ENCODE peak calls at places on chromosomes 4 and X, in four cellular contexts. One of them, this sample, is unnamed.

GRCh38 chr4:1294424-1294823 is 4.7 kb downstream of the MAEA start:
- DNase-seq in caudate nucleus: no peak
- DNase-seq in hepatocyte: no peak
- DNase-seq in psoas muscle: no peak
- DNase-seq in this sample: no peak

GRCh38 chrX:145405012-145405411 is 157.7 kb downstream of the SPANXN1 start:
- DNase-seq in hepatocyte: peak; percentile 50
- DNase-seq in psoas muscle: no peak
- DNase-seq in caudate nucleus: no peak
- DNase-seq in this sample: no peak

GRCh38 chrX:80812176-80812575 is 2.5 kb upstream of the BRWD3 start:
- DNase-seq in caudate nucleus: no peak
- DNase-seq in psoas muscle: no peak
- DNase-seq in hepatocyte: peak; percentile 20
- DNase-seq in this sample: peak; percentile 49

GRCh38 chrX:16992902-16993301 is 46.4 kb downstream of the REPS2 start:
- DNase-seq in psoas muscle: no peak
- DNase-seq in caudate nucleus: no peak
- DNase-seq in hepatocyte: peak; percentile 16
- DNase-seq in this sample: no peak

GRCh38 chr4:78057135-78057599 is at the start of gene FRAS1:
- DNase-seq in psoas muscle: peak; percentile 19
- DNase-seq in caudate nucleus: no peak
- DNase-seq in hepatocyte: peak; percentile 79
- DNase-seq in this sample: peak; percentile 45

GRCh38 chrX:115367956-115368355 is 78.4 kb downstream of the LUZP4 start:
- DNase-seq in caudate nucleus: no peak
- DNase-seq in psoas muscle: no peak
- DNase-seq in hepatocyte: no peak
- DNase-seq in this sample: no peak

GRCh38 chrX:20463296-20464075 is 196.8 kb upstream of the RPS6KA3 start:
- DNase-seq in hepatocyte: no peak
- DNase-seq in caudate nucleus: no peak
- DNase-seq in psoas muscle: no peak
- DNase-seq in this sample: no peak

GRCh38 chrX:46994096-46994495 is 81.9 kb downstream of the JADE3 start:
- DNase-seq in caudate nucleus: peak; percentile 14
- DNase-seq in psoas muscle: no peak
- DNase-seq in hepatocyte: no peak
- DNase-seq in this sample: no peak

DNA sequence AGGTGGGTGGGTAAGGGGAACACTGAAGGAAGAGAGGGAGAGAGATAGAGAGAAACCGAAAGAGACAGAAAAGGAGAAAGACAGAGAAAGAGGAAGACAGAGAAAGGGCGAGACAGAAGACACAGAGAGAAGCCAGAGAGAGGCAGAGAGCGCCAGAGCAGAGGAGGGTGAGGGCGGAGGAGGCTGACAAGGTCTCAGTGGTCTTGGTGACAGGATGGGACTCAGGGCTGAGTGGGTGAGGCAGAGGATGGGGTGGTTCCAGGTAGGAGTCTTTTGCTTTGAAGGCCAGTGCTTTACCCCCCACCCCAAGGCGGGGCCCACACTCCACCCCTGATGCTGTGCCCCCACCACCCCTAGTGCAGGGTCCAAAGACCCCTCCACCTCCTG is 1.1 kb downstream of the IQSEC2 start:
- DNase-seq in caudate nucleus: no peak
- DNase-seq in hepatocyte: no peak
- DNase-seq in psoas muscle: no peak
- DNase-seq in this sample: no peak
- H3K27ac ChIP-seq in caudate nucleus: no peak overlapping the region
- H3K27ac ChIP-seq in hepatocyte: no peak overlapping the region
- H3K27ac ChIP-seq in psoas muscle: peak overlapping the region; percentile 85
- H3K27ac ChIP-seq in this sample: no peak overlapping the region

GRCh38 chrX:56233100-56233499 is 944 bp downstream of the KLF8 start:
- DNase-seq in hepatocyte: peak; percentile 12
- DNase-seq in caudate nucleus: no peak
- DNase-seq in psoas muscle: no peak
- DNase-seq in this sample: no peak

GRCh38 chrX:56228914-56229313 is 3.2 kb upstream of the KLF8 start:
- DNase-seq in psoas muscle: no peak
- DNase-seq in hepatocyte: no peak
- DNase-seq in caudate nucleus: no peak
- DNase-seq in this sample: no peak

GRCh38 chrX:56233682-56234081 is 1.5 kb downstream of the KLF8 start:
- DNase-seq in psoas muscle: peak; percentile 49
- DNase-seq in caudate nucleus: no peak
- DNase-seq in hepatocyte: peak; percentile 50
- DNase-seq in this sample: peak; percentile 76

GRCh38 chrX:56232221-56233082 is at the start of gene KLF8:
- DNase-seq in caudate nucleus: no peak
- DNase-seq in psoas muscle: peak; percentile 33
- DNase-seq in hepatocyte: peak; percentile 58
- DNase-seq in this sample: peak; percentile 69

DNA sequence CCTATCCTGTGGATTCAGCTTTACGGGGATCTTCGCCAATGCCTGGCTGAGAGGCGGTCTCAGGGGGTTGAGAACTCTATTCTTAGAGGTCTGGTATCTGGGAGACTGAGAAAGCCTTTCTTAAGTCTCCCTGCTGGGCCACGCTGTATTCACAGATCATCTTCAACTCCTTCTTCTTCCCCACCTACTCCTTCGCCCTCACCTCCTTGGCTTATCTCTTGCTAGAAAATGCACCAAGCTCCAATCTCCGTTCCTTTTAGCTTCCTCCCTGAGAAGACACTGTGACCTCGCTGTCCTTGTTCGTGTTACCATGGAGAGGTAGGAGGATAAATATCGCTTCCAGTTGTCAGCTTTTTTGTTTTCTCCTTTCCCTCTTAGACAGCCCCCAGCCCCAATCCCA is 450 bp upstream of the KLF8 start:
- DNase-seq in psoas muscle: no peak
- DNase-seq in caudate nucleus: no peak
- DNase-seq in hepatocyte: no peak
- DNase-seq in this sample: no peak
- H3K27ac ChIP-seq in psoas muscle: peak overlapping the region; percentile 68
- H3K27ac ChIP-seq in caudate nucleus: peak overlapping the region; percentile 56
- H3K27ac ChIP-seq in hepatocyte: no peak overlapping the region
- H3K27ac ChIP-seq in this sample: no peak overlapping the region

DNA sequence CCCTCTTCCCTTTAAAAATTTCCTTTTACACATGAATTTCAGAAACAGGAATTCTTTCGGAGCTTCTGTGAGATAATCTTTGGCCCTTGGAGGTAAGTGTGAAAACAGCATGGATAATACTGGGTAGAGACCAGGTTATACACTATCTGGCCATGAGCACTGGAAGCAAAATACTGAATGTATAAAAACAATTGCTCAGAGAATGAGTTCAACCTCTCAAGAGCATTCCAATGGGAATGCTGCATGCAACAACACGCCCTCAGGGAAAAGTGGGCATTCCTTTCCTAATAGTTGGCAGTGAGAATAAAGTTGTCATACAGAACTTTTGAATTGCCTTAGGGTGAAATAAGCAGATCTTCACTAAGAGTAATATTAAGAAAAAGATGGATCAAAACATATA is 574.8 kb upstream of the DIPK2B start:
- DNase-seq in psoas muscle: no peak
- DNase-seq in hepatocyte: no peak
- DNase-seq in caudate nucleus: no peak
- DNase-seq in this sample: no peak
- H3K27ac ChIP-seq in psoas muscle: no peak overlapping the region
- H3K27ac ChIP-seq in hepatocyte: no peak overlapping the region
- H3K27ac ChIP-seq in caudate nucleus: peak overlapping the region; percentile 12
- H3K27ac ChIP-seq in this sample: no peak overlapping the region

GRCh38 chr4:89247951-89248350 is 59.6 kb downstream of the GPRIN3 start:
- DNase-seq in caudate nucleus: no peak
- DNase-seq in hepatocyte: no peak
- DNase-seq in psoas muscle: no peak
- DNase-seq in this sample: no peak
- H3K27ac ChIP-seq in caudate nucleus: peak overlapping the region; percentile 13
- H3K27ac ChIP-seq in hepatocyte: no peak overlapping the region
- H3K27ac ChIP-seq in psoas muscle: no peak overlapping the region
- H3K27ac ChIP-seq in this sample: no peak overlapping the region

GRCh38 chrX:42951747-42952146 is 173.8 kb upstream of the PPP1R2C start:
- DNase-seq in psoas muscle: no peak
- DNase-seq in hepatocyte: no peak
- DNase-seq in caudate nucleus: no peak
- DNase-seq in this sample: no peak

GRCh38 chrX:42944381-42944998 is 166.5 kb upstream of the PPP1R2C start:
- DNase-seq in caudate nucleus: no peak
- DNase-seq in psoas muscle: no peak
- DNase-seq in hepatocyte: no peak
- DNase-seq in this sample: no peak

GRCh38 chrX:42952621-42953020 is 174.7 kb upstream of the PPP1R2C start:
- DNase-seq in caudate nucleus: no peak
- DNase-seq in hepatocyte: no peak
- DNase-seq in psoas muscle: no peak
- DNase-seq in this sample: no peak

GRCh38 chrX:42946544-42947223 is 168.7 kb upstream of the PPP1R2C start:
- DNase-seq in caudate nucleus: no peak
- DNase-seq in hepatocyte: no peak
- DNase-seq in psoas muscle: no peak
- DNase-seq in this sample: no peak

DNA sequence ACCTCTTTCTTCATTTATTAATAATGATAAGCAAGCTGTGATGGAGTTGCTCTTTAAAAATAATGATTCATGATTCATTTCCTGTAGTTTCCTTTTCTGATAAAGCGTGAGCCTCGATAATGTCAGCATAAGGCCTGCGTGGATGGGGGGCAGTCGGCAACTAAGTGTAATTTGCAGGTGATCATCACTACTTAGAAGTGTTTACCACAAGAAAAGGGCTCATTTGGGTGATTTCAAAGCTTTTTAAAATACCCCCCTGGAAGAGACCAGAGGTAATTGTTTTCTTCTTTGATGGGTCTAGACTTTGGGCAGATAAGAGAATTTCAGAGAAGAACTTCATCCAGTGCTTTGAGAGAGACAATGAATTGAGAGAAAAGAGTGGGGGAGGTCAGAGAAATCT is 170.8 kb upstream of the PPP1R2C start:
- DNase-seq in hepatocyte: no peak
- DNase-seq in caudate nucleus: no peak
- DNase-seq in psoas muscle: no peak
- DNase-seq in this sample: no peak
- H3K27ac ChIP-seq in hepatocyte: no peak overlapping the region
- H3K27ac ChIP-seq in caudate nucleus: no peak overlapping the region
- H3K27ac ChIP-seq in psoas muscle: no peak overlapping the region
- H3K27ac ChIP-seq in this sample: no peak overlapping the region

GRCh38 chr4:177109769-177110168 is 199.9 kb upstream of the NEIL3 start:
- DNase-seq in psoas muscle: no peak
- DNase-seq in hepatocyte: no peak
- DNase-seq in caudate nucleus: no peak
- DNase-seq in this sample: no peak
- H3K27ac ChIP-seq in psoas muscle: no peak overlapping the region
- H3K27ac ChIP-seq in hepatocyte: no peak overlapping the region
- H3K27ac ChIP-seq in caudate nucleus: no peak overlapping the region
- H3K27ac ChIP-seq in this sample: no peak overlapping the region

GRCh38 chrX:136034622-136035021 is 49.4 kb downstream of the SLC9A6 start:
- DNase-seq in psoas muscle: no peak
- DNase-seq in caudate nucleus: no peak
- DNase-seq in hepatocyte: no peak
- DNase-seq in this sample: no peak

GRCh38 chrX:136039485-136039884 is 54.2 kb downstream of the SLC9A6 start:
- DNase-seq in caudate nucleus: no peak
- DNase-seq in psoas muscle: no peak
- DNase-seq in hepatocyte: no peak
- DNase-seq in this sample: no peak

GRCh38 chrX:136035663-136036062 is 50.4 kb downstream of the SLC9A6 start:
- DNase-seq in psoas muscle: no peak
- DNase-seq in caudate nucleus: no peak
- DNase-seq in hepatocyte: no peak
- DNase-seq in this sample: no peak

GRCh38 chrX:136041254-136041812 is 56.1 kb downstream of the SLC9A6 start:
- DNase-seq in hepatocyte: no peak
- DNase-seq in caudate nucleus: no peak
- DNase-seq in psoas muscle: no peak
- DNase-seq in this sample: no peak

DNA sequence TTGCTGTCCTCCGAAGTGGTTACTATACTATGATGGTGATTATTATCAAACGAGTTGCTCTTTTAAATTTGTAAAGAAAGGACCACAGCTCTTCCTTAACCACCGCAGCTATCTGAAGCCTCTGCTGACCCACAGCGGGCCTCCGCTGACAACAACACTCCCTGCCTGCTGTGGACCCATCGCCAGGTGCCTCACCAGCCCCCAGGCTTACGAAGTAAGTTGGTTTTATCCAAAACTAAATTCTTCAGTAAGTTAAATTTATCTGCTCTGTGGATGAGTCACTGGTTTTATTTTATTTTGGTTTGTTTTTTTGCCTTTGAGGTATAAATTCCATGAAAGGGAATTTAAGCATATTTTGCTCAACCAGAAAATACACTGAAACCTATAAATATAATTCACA is 54.7 kb downstream of the SLC9A6 start:
- DNase-seq in caudate nucleus: no peak
- DNase-seq in hepatocyte: no peak
- DNase-seq in psoas muscle: no peak
- DNase-seq in this sample: no peak
- H3K27ac ChIP-seq in caudate nucleus: no peak overlapping the region
- H3K27ac ChIP-seq in hepatocyte: no peak overlapping the region
- H3K27ac ChIP-seq in psoas muscle: no peak overlapping the region
- H3K27ac ChIP-seq in this sample: no peak overlapping the region

GRCh38 chr4:2808001-2808400 is 15.1 kb downstream of the SH3BP2 start:
- DNase-seq in psoas muscle: no peak
- DNase-seq in caudate nucleus: no peak
- DNase-seq in hepatocyte: no peak
- DNase-seq in this sample: no peak
- H3K27ac ChIP-seq in psoas muscle: no peak overlapping the region
- H3K27ac ChIP-seq in caudate nucleus: no peak overlapping the region
- H3K27ac ChIP-seq in hepatocyte: no peak overlapping the region
- H3K27ac ChIP-seq in this sample: peak overlapping the region; percentile 87

GRCh38 chrX:28979876-28980275 is 392.6 kb downstream of the IL1RAPL1 start:
- DNase-seq in psoas muscle: no peak
- DNase-seq in caudate nucleus: no peak
- DNase-seq in hepatocyte: peak; percentile 18
- DNase-seq in this sample: no peak
- H3K27ac ChIP-seq in psoas muscle: no peak overlapping the region
- H3K27ac ChIP-seq in caudate nucleus: no peak overlapping the region
- H3K27ac ChIP-seq in hepatocyte: no peak overlapping the region
- H3K27ac ChIP-seq in this sample: no peak overlapping the region

GRCh38 chr4:39518484-39518883 is 8.8 kb downstream of the UGDH start:
- DNase-seq in psoas muscle: no peak
- DNase-seq in hepatocyte: no peak
- DNase-seq in caudate nucleus: no peak
- DNase-seq in this sample: no peak
- H3K27ac ChIP-seq in psoas muscle: no peak overlapping the region
- H3K27ac ChIP-seq in hepatocyte: no peak overlapping the region
- H3K27ac ChIP-seq in caudate nucleus: no peak overlapping the region
- H3K27ac ChIP-seq in this sample: no peak overlapping the region